ENCODE peak calls at places on chromosome 15, in seven cellular contexts. One of them, this sample, is unnamed.

GRCh38 chr15:54273928-54274327 is 295.7 kb downstream of the UNC13C start:
- DNase-seq in activated T-cell treated with anti-CD3 and anti-CD28 coated beads for 1 hour: no peak
- DNase-seq in NAMALWA: peak; percentile 32
- DNase-seq in ACHN: peak; percentile 30
- DNase-seq in KBM-7: peak; percentile 25
- DNase-seq in NCI-H1417: no peak
- DNase-seq in PC-3: no peak
- DNase-seq in this sample: no peak

GRCh38 chr15:32956006-32956405 is 238.2 kb downstream of the GREM1 start:
- DNase-seq in activated T-cell treated with anti-CD3 and anti-CD28 coated beads for 1 hour: no peak
- DNase-seq in NAMALWA: peak; percentile 55
- DNase-seq in ACHN: peak; percentile 52
- DNase-seq in KBM-7: peak; percentile 24
- DNase-seq in NCI-H1417: peak; percentile 73
- DNase-seq in PC-3: peak; percentile 75
- DNase-seq in this sample: no peak

GRCh38 chr15:27601239-27601942 is 497.7 kb downstream of the OCA2 start:
- DNase-seq in activated T-cell treated with anti-CD3 and anti-CD28 coated beads for 1 hour: no peak
- DNase-seq in NAMALWA: peak; percentile 64
- DNase-seq in ACHN: no peak
- DNase-seq in KBM-7: no peak
- DNase-seq in NCI-H1417: peak; percentile 67
- DNase-seq in PC-3: peak; percentile 51
- DNase-seq in this sample: no peak

GRCh38 chr15:39920510-39921273 is 626 bp upstream of the GPR176 start:
- DNase-seq in activated T-cell treated with anti-CD3 and anti-CD28 coated beads for 1 hour: peak; percentile 66
- DNase-seq in NAMALWA: peak; percentile 84
- DNase-seq in ACHN: peak; percentile 92
- DNase-seq in KBM-7: peak; percentile 84
- DNase-seq in NCI-H1417: peak; percentile 81
- DNase-seq in PC-3: peak; percentile 80
- DNase-seq in this sample: peak; percentile 35

GRCh38 chr15:60017538-60018199 is 13.6 kb downstream of the FOXB1 start:
- DNase-seq in activated T-cell treated with anti-CD3 and anti-CD28 coated beads for 1 hour: no peak
- DNase-seq in NAMALWA: no peak
- DNase-seq in ACHN: no peak
- DNase-seq in KBM-7: no peak
- DNase-seq in NCI-H1417: no peak
- DNase-seq in PC-3: peak; percentile 45
- DNase-seq in this sample: no peak

GRCh38 chr15:100687532-100688215 is 85.3 kb downstream of the ASB7 start:
- DNase-seq in activated T-cell treated with anti-CD3 and anti-CD28 coated beads for 1 hour: no peak
- DNase-seq in NAMALWA: no peak
- DNase-seq in ACHN: no peak
- DNase-seq in KBM-7: no peak
- DNase-seq in NCI-H1417: no peak
- DNase-seq in PC-3: peak; percentile 95
- DNase-seq in this sample: no peak

GRCh38 chr15:55737373-55737772 is 5.6 kb downstream of the PRTG start:
- DNase-seq in activated T-cell treated with anti-CD3 and anti-CD28 coated beads for 1 hour: no peak
- DNase-seq in NAMALWA: no peak
- DNase-seq in ACHN: peak; percentile 56
- DNase-seq in KBM-7: peak; percentile 65
- DNase-seq in NCI-H1417: no peak
- DNase-seq in PC-3: no peak
- DNase-seq in this sample: no peak

GRCh38 chr15:65194826-65195541 is 9.8 kb upstream of the CLPX start:
- DNase-seq in activated T-cell treated with anti-CD3 and anti-CD28 coated beads for 1 hour: no peak
- DNase-seq in NAMALWA: no peak
- DNase-seq in ACHN: no peak
- DNase-seq in KBM-7: no peak
- DNase-seq in NCI-H1417: no peak
- DNase-seq in PC-3: no peak
- DNase-seq in this sample: no peak

GRCh38 chr15:42118650-42119531 is 24.5 kb upstream of the PLA2G4D start:
- DNase-seq in activated T-cell treated with anti-CD3 and anti-CD28 coated beads for 1 hour: no peak
- DNase-seq in NAMALWA: no peak
- DNase-seq in ACHN: no peak
- DNase-seq in KBM-7: no peak
- DNase-seq in NCI-H1417: peak; percentile 67
- DNase-seq in PC-3: peak; percentile 48
- DNase-seq in this sample: peak; percentile 17

GRCh38 chr15:65981837-65982696 is 112.8 kb downstream of the RAB11A start:
- DNase-seq in activated T-cell treated with anti-CD3 and anti-CD28 coated beads for 1 hour: peak; percentile 63
- DNase-seq in NAMALWA: peak; percentile 84
- DNase-seq in ACHN: peak; percentile 22
- DNase-seq in KBM-7: peak; percentile 75
- DNase-seq in NCI-H1417: peak; percentile 86
- DNase-seq in PC-3: no peak
- DNase-seq in this sample: no peak

GRCh38 chr15:69074011-69074842 is 59.7 kb downstream of the NOX5 start:
- DNase-seq in activated T-cell treated with anti-CD3 and anti-CD28 coated beads for 1 hour: no peak
- DNase-seq in NAMALWA: no peak
- DNase-seq in ACHN: peak; percentile 62
- DNase-seq in KBM-7: peak; percentile 61
- DNase-seq in NCI-H1417: peak; percentile 93
- DNase-seq in PC-3: peak; percentile 72
- DNase-seq in this sample: no peak

GRCh38 chr15:63539517-63539916 is 35.1 kb downstream of the USP3 start:
- DNase-seq in activated T-cell treated with anti-CD3 and anti-CD28 coated beads for 1 hour: no peak
- DNase-seq in NAMALWA: peak; percentile 26
- DNase-seq in ACHN: no peak
- DNase-seq in KBM-7: peak; percentile 61
- DNase-seq in NCI-H1417: peak; percentile 52
- DNase-seq in PC-3: no peak
- DNase-seq in this sample: no peak

GRCh38 chr15:41494190-41494921 is 682 bp downstream of the ITPKA start:
- DNase-seq in activated T-cell treated with anti-CD3 and anti-CD28 coated beads for 1 hour: no peak
- DNase-seq in NAMALWA: peak; percentile 27
- DNase-seq in ACHN: peak; percentile 3
- DNase-seq in KBM-7: peak; percentile 32
- DNase-seq in NCI-H1417: peak; percentile 58
- DNase-seq in PC-3: peak; percentile 31
- DNase-seq in this sample: no peak

GRCh38 chr15:33068007-33068441 is 126.5 kb downstream of the FMN1 start:
- DNase-seq in activated T-cell treated with anti-CD3 and anti-CD28 coated beads for 1 hour: no peak
- DNase-seq in NAMALWA: peak; percentile 37
- DNase-seq in ACHN: no peak
- DNase-seq in KBM-7: peak; percentile 57
- DNase-seq in NCI-H1417: peak; percentile 65
- DNase-seq in PC-3: peak; percentile 71
- DNase-seq in this sample: peak; percentile 2

GRCh38 chr15:25437751-25438600 is 848 bp downstream of the UBE3A start:
- DNase-seq in activated T-cell treated with anti-CD3 and anti-CD28 coated beads for 1 hour: peak; percentile 29
- DNase-seq in NAMALWA: peak; percentile 79
- DNase-seq in ACHN: peak; percentile 45
- DNase-seq in KBM-7: peak; percentile 64
- DNase-seq in NCI-H1417: peak; percentile 85
- DNase-seq in PC-3: peak; percentile 47
- DNase-seq in this sample: no peak

GRCh38 chr15:94910166-94910565 is 678.8 kb downstream of the MCTP2 start:
- DNase-seq in activated T-cell treated with anti-CD3 and anti-CD28 coated beads for 1 hour: no peak
- DNase-seq in NAMALWA: no peak
- DNase-seq in ACHN: no peak
- DNase-seq in KBM-7: no peak
- DNase-seq in NCI-H1417: no peak
- DNase-seq in PC-3: no peak
- DNase-seq in this sample: no peak

GRCh38 chr15:31004220-31004733 is 12.8 kb upstream of the MTMR10 start:
- DNase-seq in activated T-cell treated with anti-CD3 and anti-CD28 coated beads for 1 hour: no peak
- DNase-seq in NAMALWA: peak; percentile 72
- DNase-seq in ACHN: peak; percentile 5
- DNase-seq in KBM-7: peak; percentile 100
- DNase-seq in NCI-H1417: peak; percentile 16
- DNase-seq in PC-3: no peak
- DNase-seq in this sample: peak; percentile 69

GRCh38 chr15:64699767-64700388 is 75.5 kb downstream of the RBPMS2 start:
- DNase-seq in activated T-cell treated with anti-CD3 and anti-CD28 coated beads for 1 hour: no peak
- DNase-seq in NAMALWA: no peak
- DNase-seq in ACHN: no peak
- DNase-seq in KBM-7: no peak
- DNase-seq in NCI-H1417: no peak
- DNase-seq in PC-3: no peak
- DNase-seq in this sample: no peak

GRCh38 chr15:77402740-77403379 is 17.0 kb downstream of the PEAK1 start:
- DNase-seq in activated T-cell treated with anti-CD3 and anti-CD28 coated beads for 1 hour: no peak
- DNase-seq in NAMALWA: no peak
- DNase-seq in ACHN: no peak
- DNase-seq in KBM-7: no peak
- DNase-seq in NCI-H1417: no peak
- DNase-seq in PC-3: no peak
- DNase-seq in this sample: no peak

GRCh38 chr15:66097151-66098018 is 156.2 kb downstream of the MEGF11 start:
- DNase-seq in activated T-cell treated with anti-CD3 and anti-CD28 coated beads for 1 hour: no peak
- DNase-seq in NAMALWA: no peak
- DNase-seq in ACHN: no peak
- DNase-seq in KBM-7: no peak
- DNase-seq in NCI-H1417: no peak
- DNase-seq in PC-3: no peak
- DNase-seq in this sample: no peak

GRCh38 chr15:78073026-78073425 is 4.5 kb downstream of the TBC1D2B start:
- DNase-seq in activated T-cell treated with anti-CD3 and anti-CD28 coated beads for 1 hour: no peak
- DNase-seq in NAMALWA: no peak
- DNase-seq in ACHN: no peak
- DNase-seq in KBM-7: no peak
- DNase-seq in NCI-H1417: no peak
- DNase-seq in PC-3: no peak
- DNase-seq in this sample: no peak

GRCh38 chr15:31458591-31458990 is 132.0 kb downstream of the KLF13 start:
- DNase-seq in activated T-cell treated with anti-CD3 and anti-CD28 coated beads for 1 hour: no peak
- DNase-seq in NAMALWA: peak; percentile 41
- DNase-seq in ACHN: no peak
- DNase-seq in KBM-7: no peak
- DNase-seq in NCI-H1417: no peak
- DNase-seq in PC-3: no peak
- DNase-seq in this sample: no peak

GRCh38 chr15:34514251-34514760 is 69.1 kb downstream of the GOLGA8B start:
- DNase-seq in activated T-cell treated with anti-CD3 and anti-CD28 coated beads for 1 hour: no peak
- DNase-seq in NAMALWA: no peak
- DNase-seq in ACHN: peak; percentile 20
- DNase-seq in KBM-7: peak; percentile 63
- DNase-seq in NCI-H1417: peak; percentile 70
- DNase-seq in PC-3: peak; percentile 6
- DNase-seq in this sample: peak; percentile 25

GRCh38 chr15:74610302-74610951 is 5.2 kb upstream of the CLK3 start:
- DNase-seq in activated T-cell treated with anti-CD3 and anti-CD28 coated beads for 1 hour: no peak
- DNase-seq in NAMALWA: peak; percentile 68
- DNase-seq in ACHN: no peak
- DNase-seq in KBM-7: no peak
- DNase-seq in NCI-H1417: no peak
- DNase-seq in PC-3: no peak
- DNase-seq in this sample: peak; percentile 99

GRCh38 chr15:39621210-39621609 is 40.3 kb downstream of the THBS1 start:
- DNase-seq in activated T-cell treated with anti-CD3 and anti-CD28 coated beads for 1 hour: no peak
- DNase-seq in NAMALWA: no peak
- DNase-seq in ACHN: no peak
- DNase-seq in KBM-7: no peak
- DNase-seq in NCI-H1417: peak; percentile 38
- DNase-seq in PC-3: peak; percentile 45
- DNase-seq in this sample: no peak

GRCh38 chr15:82044373-82045178 is 1.2 kb downstream of the MEX3B start:
- DNase-seq in activated T-cell treated with anti-CD3 and anti-CD28 coated beads for 1 hour: no peak
- DNase-seq in NAMALWA: no peak
- DNase-seq in ACHN: peak; percentile 57
- DNase-seq in KBM-7: peak; percentile 96
- DNase-seq in NCI-H1417: peak; percentile 91
- DNase-seq in PC-3: no peak
- DNase-seq in this sample: peak; percentile 77

GRCh38 chr15:51382787-51383186 is 41.3 kb downstream of the GLDN start:
- DNase-seq in activated T-cell treated with anti-CD3 and anti-CD28 coated beads for 1 hour: no peak
- DNase-seq in NAMALWA: peak; percentile 62
- DNase-seq in ACHN: peak; percentile 17
- DNase-seq in KBM-7: peak; percentile 22
- DNase-seq in NCI-H1417: peak; percentile 31
- DNase-seq in PC-3: peak; percentile 60
- DNase-seq in this sample: no peak

GRCh38 chr15:89401636-89402252 is 67.1 kb upstream of the POLG start:
- DNase-seq in activated T-cell treated with anti-CD3 and anti-CD28 coated beads for 1 hour: no peak
- DNase-seq in NAMALWA: peak; percentile 45
- DNase-seq in ACHN: peak; percentile 22
- DNase-seq in KBM-7: peak; percentile 69
- DNase-seq in NCI-H1417: no peak
- DNase-seq in PC-3: peak; percentile 52
- DNase-seq in this sample: no peak

GRCh38 chr15:89175617-89176191 is 45.7 kb downstream of the RLBP1 start:
- DNase-seq in activated T-cell treated with anti-CD3 and anti-CD28 coated beads for 1 hour: no peak
- DNase-seq in NAMALWA: no peak
- DNase-seq in ACHN: no peak
- DNase-seq in KBM-7: no peak
- DNase-seq in NCI-H1417: no peak
- DNase-seq in PC-3: no peak
- DNase-seq in this sample: no peak

GRCh38 chr15:63402498-63403253 is 21.0 kb upstream of the CA12 start:
- DNase-seq in activated T-cell treated with anti-CD3 and anti-CD28 coated beads for 1 hour: no peak
- DNase-seq in NAMALWA: peak; percentile 59
- DNase-seq in ACHN: peak; percentile 45
- DNase-seq in KBM-7: peak; percentile 77
- DNase-seq in NCI-H1417: peak; percentile 62
- DNase-seq in PC-3: peak; percentile 70
- DNase-seq in this sample: no peak

GRCh38 chr15:82168296-82168695 is 94.2 kb downstream of the EFL1 start:
- DNase-seq in activated T-cell treated with anti-CD3 and anti-CD28 coated beads for 1 hour: no peak
- DNase-seq in NAMALWA: no peak
- DNase-seq in ACHN: no peak
- DNase-seq in KBM-7: no peak
- DNase-seq in NCI-H1417: no peak
- DNase-seq in PC-3: no peak
- DNase-seq in this sample: no peak

GRCh38 chr15:29924750-29925149 is 102.5 kb upstream of the TJP1 start:
- DNase-seq in activated T-cell treated with anti-CD3 and anti-CD28 coated beads for 1 hour: no peak
- DNase-seq in NAMALWA: no peak
- DNase-seq in ACHN: peak; percentile 92
- DNase-seq in KBM-7: no peak
- DNase-seq in NCI-H1417: peak; percentile 84
- DNase-seq in PC-3: peak; percentile 89
- DNase-seq in this sample: no peak

GRCh38 chr15:32718822-32719716 is 1.3 kb downstream of the GREM1 start:
- DNase-seq in activated T-cell treated with anti-CD3 and anti-CD28 coated beads for 1 hour: no peak
- DNase-seq in NAMALWA: no peak
- DNase-seq in ACHN: peak; percentile 4
- DNase-seq in KBM-7: no peak
- DNase-seq in NCI-H1417: peak; percentile 71
- DNase-seq in PC-3: peak; percentile 16
- DNase-seq in this sample: no peak

GRCh38 chr15:54097019-54097418 is 118.8 kb downstream of the UNC13C start:
- DNase-seq in activated T-cell treated with anti-CD3 and anti-CD28 coated beads for 1 hour: no peak
- DNase-seq in NAMALWA: no peak
- DNase-seq in ACHN: no peak
- DNase-seq in KBM-7: no peak
- DNase-seq in NCI-H1417: no peak
- DNase-seq in PC-3: no peak
- DNase-seq in this sample: no peak

GRCh38 chr15:89664951-89665350 is 9.7 kb upstream of the KIF7 start:
- DNase-seq in activated T-cell treated with anti-CD3 and anti-CD28 coated beads for 1 hour: no peak
- DNase-seq in NAMALWA: no peak
- DNase-seq in ACHN: no peak
- DNase-seq in KBM-7: no peak
- DNase-seq in NCI-H1417: no peak
- DNase-seq in PC-3: no peak
- DNase-seq in this sample: no peak

GRCh38 chr15:61556037-61556648 is 327.0 kb upstream of the RORA start:
- DNase-seq in activated T-cell treated with anti-CD3 and anti-CD28 coated beads for 1 hour: no peak
- DNase-seq in NAMALWA: no peak
- DNase-seq in ACHN: peak; percentile 78
- DNase-seq in KBM-7: no peak
- DNase-seq in NCI-H1417: no peak
- DNase-seq in PC-3: peak; percentile 75
- DNase-seq in this sample: no peak

This sample was measured in CMK.